ENCODE peak calls at places on chromosome 4, in five cellular contexts. Y is GM23338, W is HCT116, A is neural progenitor cell, D is SK-N-SH. G is an unnamed sample.

GRCh38 chr4:183797445-183798248 is 107.5 kb upstream of the STOX2 start:
- DNase-seq in Y (peak; percentile 63), W (no peak), A (peak; percentile 73), D (peak; percentile 83), G (peak; percentile 34)

GRCh38 chr4:83269256-83269655 is 15.3 kb downstream of the COQ2 start:
- DNase-seq in Y (no peak), W (no peak), A (no peak), D (no peak), G (peak; percentile 42)

GRCh38 chr4:931194-931959 is 739 bp downstream of the GAK start:
- DNase-seq in Y (no peak), W (no peak), A (no peak), D (peak; percentile 55), G (peak; percentile 90)

GRCh38 chr4:16969696-16970135 is 71.3 kb upstream of the LDB2 start:
- DNase-seq in Y (no peak), W (no peak), A (no peak), D (no peak), G (peak; percentile 78)

GRCh38 chr4:139208404-139208945 is 31.5 kb upstream of the ELF2 start:
- DNase-seq in Y (no peak), W (no peak), A (no peak), D (no peak), G (peak; percentile 93)

GRCh38 chr4:7894098-7894676 is 45.5 kb downstream of the AFAP1 start:
- DNase-seq in Y (no peak), W (no peak), A (no peak), D (no peak), G (no peak)

GRCh38 chr4:183659919-183660318 is 826 bp downstream of the TRAPPC11 start:
- DNase-seq in Y (no peak), W (no peak), A (peak; percentile 11), D (peak; percentile 22), G (peak; percentile 46)

GRCh38 chr4:64539234-64539849 is 130.1 kb upstream of the TECRL start:
- DNase-seq in Y (peak; percentile 78), W (peak; percentile 16), A (peak; percentile 68), D (peak; percentile 50), G (peak; percentile 64)

GRCh38 chr4:156773648-156774357 is 197.8 kb downstream of the PDGFC start:
- DNase-seq in Y (no peak), W (no peak), A (no peak), D (no peak), G (peak; percentile 70)

GRCh38 chr4:101356928-101357327 is 9.6 kb upstream of the PPP3CA start:
- DNase-seq in Y (no peak), W (peak; percentile 73), A (no peak), D (peak; percentile 8), G (peak; percentile 87)

GRCh38 chr4:4860381-4860802 is 927 bp downstream of the MSX1 start:
- DNase-seq in Y (no peak), W (no peak), A (no peak), D (no peak), G (no peak)

GRCh38 chr4:85901500-85901899 is 426.6 kb downstream of the ARHGAP24 start:
- DNase-seq in Y (no peak), W (no peak), A (no peak), D (no peak), G (peak; percentile 41)

GRCh38 chr4:1928356-1929235 is 57.4 kb downstream of the NSD2 start:
- DNase-seq in Y (no peak), W (no peak), A (no peak), D (no peak), G (peak; percentile 14)

GRCh38 chr4:155676430-155676825 is 9.8 kb downstream of the GUCY1A1 start:
- DNase-seq in Y (no peak), W (no peak), A (peak; percentile 14), D (no peak), G (no peak)

GRCh38 chr4:155675709-155676429 is 9.2 kb downstream of the GUCY1A1 start:
- DNase-seq in Y (no peak), W (no peak), A (peak; percentile 24), D (no peak), G (no peak)

GRCh38 chr4:155672342-155672741 is 5.7 kb downstream of the GUCY1A1 start:
- DNase-seq in Y (no peak), W (no peak), A (no peak), D (no peak), G (no peak)

GRCh38 chr4:155674669-155675071 is 8.0 kb downstream of the GUCY1A1 start:
- DNase-seq in Y (no peak), W (no peak), A (no peak), D (no peak), G (no peak)

GRCh38 chr4:155673453-155673979 is 6.9 kb downstream of the GUCY1A1 start:
- DNase-seq in Y (no peak), W (no peak), A (no peak), D (no peak), G (no peak)
- H3K4me1 ChIP-seq in Y (no peaks in the 10 kb centered on the region), W (no peaks in the 10 kb centered on the region), A (peaks cover 28% of the 10 kb centered on the region), D (peaks cover 3% of the 10 kb centered on the region), G (no peaks in the 10 kb centered on the region)

DNA sequence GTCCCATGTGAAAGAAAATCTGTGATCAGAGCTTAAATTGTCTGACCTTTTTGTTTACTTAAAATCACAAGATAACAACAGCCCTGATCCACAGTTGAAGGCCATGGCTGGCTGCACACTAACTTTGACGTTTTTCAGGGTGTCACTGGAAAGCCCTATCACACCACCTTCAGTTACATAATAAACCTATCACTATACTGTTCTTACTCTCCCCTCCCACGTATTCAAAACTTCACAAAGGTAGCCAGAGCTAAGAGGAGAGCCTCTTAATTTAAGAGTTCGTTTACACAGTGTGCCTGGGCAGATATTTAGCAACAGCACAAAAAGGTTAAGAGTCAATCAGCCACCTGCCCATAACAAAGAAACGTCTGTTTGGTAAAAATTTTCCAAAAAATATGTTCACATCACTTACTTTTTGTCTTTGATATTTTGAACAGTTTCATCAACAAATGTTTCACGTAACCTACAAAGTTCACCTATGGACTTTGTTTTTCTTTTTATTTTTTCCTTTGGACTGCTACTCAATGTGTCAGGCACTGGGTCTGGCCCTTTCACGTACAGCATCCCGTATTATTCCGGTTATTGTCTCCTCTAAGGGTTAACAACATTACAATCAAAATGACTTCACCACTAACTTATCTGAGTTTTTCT is 25.0 kb downstream of the RFC1 start:
- DNase-seq in Y (no peak), W (no peak), A (no peak), D (no peak), G (no peak)
- TF ChIP-seq EZH2phosphoT487 in Y (no peak), W (no peak), A (no peak), D (no peak), G (no peak)

GRCh38 chr4:137267024-137267423 is 265.3 kb downstream of the PCDH18 start:
- DNase-seq in Y (no peak), W (no peak), A (no peak), D (no peak), G (peak; percentile 87)
- H2AFZ ChIP-seq in Y (no peak overlapping the region), W (peak overlapping the region; percentile 54), A (no peak overlapping the region), D (peak overlapping the region; percentile 61), G (peak overlapping the region; percentile 49)

DNA sequence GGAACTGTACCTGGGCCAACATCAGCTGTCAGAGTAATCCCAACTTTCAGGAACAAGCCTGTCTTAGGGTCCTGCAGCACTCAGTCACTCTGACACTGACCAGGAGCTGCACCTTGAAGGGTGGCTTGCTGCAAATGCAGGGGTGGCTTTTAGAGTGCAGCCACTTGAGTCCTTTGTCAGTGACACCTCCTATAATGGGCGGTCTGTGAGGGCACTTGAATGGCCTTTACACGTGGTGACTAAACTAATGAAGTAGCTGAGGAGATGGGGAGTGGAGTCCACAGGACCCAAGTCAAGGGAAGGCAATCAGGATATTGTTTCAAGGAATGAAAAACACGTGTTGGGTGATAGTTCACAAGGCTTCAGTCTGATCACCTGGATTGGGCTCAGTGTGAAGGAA is 11.1 kb upstream of the LNX1 start:
- DNase-seq in Y (no peak), W (no peak), A (no peak), D (no peak), G (no peak)
- H3K4me1 ChIP-seq in Y (no peaks in the 10 kb centered on the region), W (peaks cover 5% of the 10 kb centered on the region), A (no peaks in the 10 kb centered on the region), D (peaks cover 8% of the 10 kb centered on the region), G (peaks cover 4% of the 10 kb centered on the region)

GRCh38 chr4:155569960-155570515 is 96.6 kb upstream of the GUCY1A1 start:
- DNase-seq in Y (no peak), W (no peak), A (no peak), D (no peak), G (peak; percentile 84)
- TF ChIP-seq EZH2phosphoT487 in Y (no peak), W (no peak), A (no peak), D (no peak), G (no peak)

GRCh38 chr4:81442479-81443085 is 29.1 kb downstream of the RASGEF1B start:
- DNase-seq in Y (no peak), W (no peak), A (no peak), D (no peak), G (no peak)
- H2AFZ ChIP-seq in Y (no peak overlapping the region), W (no peak overlapping the region), A (no peak overlapping the region), D (no peak overlapping the region), G (no peak overlapping the region)

G was measured in GM23248.